ENCODE peak calls at places on chromosome 6, in four cellular contexts. H is AG10803, C is stomach, G is BJ. O is an unnamed sample.

GRCh38 chr6:107161521-107161920 is 46.2 kb upstream of the BEND3 start:
- DNase-seq in H (no peak), C (no peak), G (no peak), O (no peak)

GRCh38 chr6:150169609-150170008 is 26.8 kb downstream of the PPP1R14C start:
- DNase-seq in C (no peak), G (peak), H (peak), O (no peak)

GRCh38 chr6:13702809-13703302 is 8.8 kb downstream of the RANBP9 start:
- DNase-seq in C (no peak), H (no peak), G (no peak), O (no peak)

GRCh38 chr6:72911463-72912153 is 289.7 kb downstream of the KCNQ5 start:
- DNase-seq in H (peak), G (no peak), C (no peak), O (no peak)

GRCh38 chr6:78947962-78948361 is 80.6 kb downstream of the IRAK1BP1 start:
- DNase-seq in H (peak), C (no peak), G (peak), O (no peak)

GRCh38 chr6:158631678-158632537 is 12.6 kb downstream of the DYNLT1 start:
- DNase-seq in H (peak), C (peak), G (no peak), O (no peak)

GRCh38 chr6:134060491-134061106 is 8.2 kb upstream of the SLC2A12 start:
- DNase-seq in G (no peak), H (peak), C (no peak), O (no peak)

GRCh38 chr6:11766056-11766455 is 12.5 kb downstream of the ADTRP start:
- DNase-seq in G (no peak), H (no peak), C (no peak), O (no peak)

GRCh38 chr6:3226422-3227362 is 761 bp downstream of the TUBB2B start:
- DNase-seq in C (no peak), G (no peak), H (no peak), O (no peak)

GRCh38 chr6:40611912-40612311 is 24.7 kb upstream of the LRFN2 start:
- DNase-seq in G (no peak), H (no peak), C (no peak), O (no peak)

GRCh38 chr6:108561742-108562502 is 1.2 kb downstream of the FOXO3 start:
- DNase-seq in C (no peak), G (no peak), H (no peak), O (peak)

GRCh38 chr6:3285049-3285639 is 26.4 kb downstream of the PSMG4 start:
- DNase-seq in C (no peak), G (no peak), H (no peak), O (no peak)

GRCh38 chr6:56148488-56149190 is 98.7 kb downstream of the COL21A1 start:
- DNase-seq in C (no peak), H (peak), G (no peak), O (no peak)

GRCh38 chr6:163691049-163691448 is 276.5 kb downstream of the QKI start:
- DNase-seq in C (no peak), H (no peak), G (no peak), O (no peak)

GRCh38 chr6:115613488-115613887 is 447.2 kb downstream of the FRK start:
- DNase-seq in H (peak), C (no peak), G (peak), O (no peak)

GRCh38 chr6:6365242-6365641 is 44.8 kb upstream of the F13A1 start:
- DNase-seq in G (no peak), C (no peak), H (no peak), O (no peak)

GRCh38 chr6:6366778-6367177 is 46.3 kb upstream of the F13A1 start:
- DNase-seq in G (no peak), H (no peak), C (no peak), O (no peak)

DNA sequence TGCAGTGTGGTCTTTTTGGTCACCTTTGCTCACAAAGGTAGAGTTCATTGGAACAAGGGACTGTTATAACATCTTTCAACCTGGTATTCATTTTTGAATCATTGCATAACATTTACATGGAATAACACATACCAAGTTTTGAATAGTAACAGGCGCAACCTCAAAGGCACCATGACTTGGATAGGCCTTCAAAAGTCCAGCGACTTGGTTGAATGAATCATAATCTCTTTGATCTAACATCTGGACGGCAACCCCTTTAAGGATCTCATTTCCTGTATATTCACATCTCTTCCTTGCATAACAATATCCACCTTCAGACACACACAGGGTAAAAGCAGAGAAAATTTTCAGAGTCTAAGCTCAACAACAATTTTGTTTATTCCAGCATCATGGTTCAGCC is 41.6 kb upstream of the F13A1 start:
- DNase-seq in G (no peak), H (peak), C (no peak), O (no peak)
- H3K4me3 ChIP-seq in G (no peak), H (no peak), C (no peak), O (no peak)

DNA sequence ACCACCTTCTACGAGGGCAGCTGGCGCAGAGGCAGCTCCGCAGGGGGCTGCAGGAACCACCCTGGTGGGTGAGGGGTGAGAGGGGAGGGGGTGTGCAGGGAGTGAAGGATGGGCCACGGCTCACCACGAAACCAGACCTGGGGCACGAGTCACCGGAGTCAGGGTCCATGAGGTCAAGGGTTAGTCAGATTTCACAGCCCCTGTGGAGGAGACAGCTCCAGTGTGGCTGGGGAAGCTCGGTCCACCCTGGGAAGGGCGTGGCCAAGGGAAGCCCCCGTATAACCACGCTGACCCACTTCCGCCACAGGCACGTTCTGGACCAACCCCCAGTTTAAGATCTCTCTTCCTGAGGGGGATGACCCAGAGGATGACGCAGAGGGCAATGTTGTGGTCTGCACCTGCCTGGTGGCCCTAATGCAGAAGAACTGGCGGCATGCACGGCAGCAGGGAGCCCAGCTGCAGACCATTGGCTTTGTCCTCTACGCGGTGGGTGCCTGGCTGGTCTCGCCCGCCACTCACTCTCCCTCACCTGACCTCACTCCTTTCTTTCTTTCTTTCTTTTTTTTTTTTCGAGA is 18.4 kb downstream of the CAPN11 start:
- DNase-seq in H (no peak), C (no peak), G (no peak), O (no peak)
- H3K4me3 ChIP-seq in H (no peak), C (no peak), G (no peak), O (no peak)

DNA sequence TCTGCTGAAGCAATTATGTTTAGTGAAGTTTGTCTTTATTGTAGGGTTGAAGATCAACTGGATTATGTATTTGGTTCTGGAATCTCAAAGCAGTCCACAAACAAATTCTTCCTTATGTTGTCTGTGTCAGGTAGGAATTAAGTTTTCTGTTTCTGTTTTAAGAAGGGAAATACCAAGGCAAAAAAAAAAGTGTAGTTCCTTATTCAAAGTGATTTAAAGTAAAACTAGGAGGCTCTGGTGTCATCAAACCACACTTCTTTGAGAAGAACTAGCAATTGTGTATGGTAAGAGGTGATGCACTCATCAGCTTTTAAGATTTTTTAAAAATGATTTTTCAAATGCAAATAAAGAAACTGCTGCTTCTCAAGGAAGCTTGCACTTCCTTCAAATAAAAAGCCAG is 1.9 kb downstream of the FAM135A start:
- DNase-seq in H (no peak), C (no peak), G (no peak), O (no peak)
- H3K4me3 ChIP-seq in H (no peak), C (peak), G (no peak), O (no peak)

GRCh38 chr6:44338228-44339122 is 4.0 kb upstream of the SPATS1 start:
- DNase-seq in H (peak), G (no peak), C (peak), O (peak)

GRCh38 chr6:44341095-44341890 is 1.2 kb upstream of the SPATS1 start:
- DNase-seq in H (no peak), C (no peak), G (no peak), O (no peak)

GRCh38 chr6:44339301-44339700 is 3.1 kb upstream of the SPATS1 start:
- DNase-seq in C (peak), G (no peak), H (no peak), O (no peak)

GRCh38 chr6:44342052-44342451 is 398 bp upstream of the SPATS1 start:
- DNase-seq in C (no peak), G (no peak), H (peak), O (no peak)

GRCh38 chr6:44339763-44340625 is 2.5 kb upstream of the SPATS1 start:
- DNase-seq in H (peak), C (no peak), G (no peak), O (no peak)
- H3K4me3 ChIP-seq in H (no peak), C (no peak), G (no peak), O (no peak)

DNA sequence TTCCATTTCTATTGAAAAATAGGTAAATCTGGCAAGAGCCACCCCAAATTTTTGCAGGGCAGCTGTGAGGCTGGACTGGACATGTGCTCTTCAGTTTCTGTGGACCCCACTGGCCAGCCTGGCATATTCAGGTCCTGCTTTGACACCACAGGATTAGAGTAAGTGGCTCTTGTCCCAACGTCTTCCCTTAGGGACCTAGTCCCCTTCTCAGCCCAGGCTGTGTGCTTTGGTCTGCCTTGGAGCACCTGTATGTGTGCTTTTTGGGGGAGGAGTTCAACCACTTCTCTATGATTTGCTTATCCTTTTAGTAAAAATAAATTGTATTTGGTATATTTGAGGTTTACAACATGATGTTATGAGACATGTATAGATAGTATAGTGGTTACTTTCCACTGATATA is 168.0 kb upstream of the UST start:
- DNase-seq in G (no peak), C (no peak), H (no peak), O (no peak)
- H3K4me3 ChIP-seq in G (no peak), C (no peak), H (no peak), O (no peak)

GRCh38 chr6:39608652-39609345 is 116.4 kb downstream of the KIF6 start:
- DNase-seq in C (no peak), G (no peak), H (no peak), O (no peak)

GRCh38 chr6:39615622-39616021 is 109.6 kb downstream of the KIF6 start:
- DNase-seq in H (no peak), G (no peak), C (no peak), O (no peak)

GRCh38 chr6:39614393-39614792 is 110.8 kb downstream of the KIF6 start:
- DNase-seq in C (no peak), G (no peak), H (peak), O (no peak)

DNA sequence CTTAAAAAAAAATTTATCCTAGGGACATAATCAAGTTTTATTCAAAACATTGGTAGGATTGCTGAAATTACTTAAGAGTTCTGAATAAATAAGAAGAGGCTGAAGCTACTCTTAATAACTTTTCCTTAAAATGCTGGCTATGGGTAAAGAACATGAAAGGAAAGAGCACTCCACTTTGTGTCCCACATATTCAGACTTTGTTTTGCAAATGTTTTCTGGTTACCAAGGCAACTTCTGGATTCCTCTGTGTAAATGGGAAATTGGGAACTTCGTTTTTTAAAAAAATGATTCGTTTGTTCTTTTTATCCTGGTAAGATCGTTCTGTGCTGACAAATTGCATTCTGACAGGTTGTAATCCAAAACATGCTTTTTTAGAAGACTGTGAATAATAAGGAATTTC is 115.0 kb downstream of the KIF6 start:
- DNase-seq in G (peak), C (no peak), H (peak), O (no peak)
- H3K4me3 ChIP-seq in G (no peak), C (no peak), H (no peak), O (no peak)

DNA sequence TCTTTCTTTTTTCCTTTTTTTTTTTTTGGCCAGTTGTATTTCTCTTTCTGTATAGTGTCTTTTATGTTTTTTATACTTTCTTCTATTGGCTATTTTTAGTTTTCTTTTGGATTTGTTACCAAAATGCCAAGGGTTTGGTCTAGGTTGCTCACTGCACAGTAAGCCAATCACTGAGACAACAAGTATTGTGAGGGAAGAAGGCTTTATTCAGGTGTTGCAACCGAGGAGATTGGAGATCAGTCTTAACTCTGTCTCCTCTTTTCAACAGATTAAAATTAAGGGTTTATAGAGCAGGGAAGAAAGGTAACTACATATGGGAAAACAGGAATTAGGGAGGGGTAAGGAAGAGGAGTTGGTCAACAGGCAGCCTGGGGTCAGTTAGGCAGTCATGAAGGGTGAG is 10.1 kb upstream of the TRIM26 start:
- DNase-seq in H (no peak), C (no peak), G (no peak), O (no peak)
- H3K4me3 ChIP-seq in H (no peak), C (no peak), G (no peak), O (no peak)

DNA sequence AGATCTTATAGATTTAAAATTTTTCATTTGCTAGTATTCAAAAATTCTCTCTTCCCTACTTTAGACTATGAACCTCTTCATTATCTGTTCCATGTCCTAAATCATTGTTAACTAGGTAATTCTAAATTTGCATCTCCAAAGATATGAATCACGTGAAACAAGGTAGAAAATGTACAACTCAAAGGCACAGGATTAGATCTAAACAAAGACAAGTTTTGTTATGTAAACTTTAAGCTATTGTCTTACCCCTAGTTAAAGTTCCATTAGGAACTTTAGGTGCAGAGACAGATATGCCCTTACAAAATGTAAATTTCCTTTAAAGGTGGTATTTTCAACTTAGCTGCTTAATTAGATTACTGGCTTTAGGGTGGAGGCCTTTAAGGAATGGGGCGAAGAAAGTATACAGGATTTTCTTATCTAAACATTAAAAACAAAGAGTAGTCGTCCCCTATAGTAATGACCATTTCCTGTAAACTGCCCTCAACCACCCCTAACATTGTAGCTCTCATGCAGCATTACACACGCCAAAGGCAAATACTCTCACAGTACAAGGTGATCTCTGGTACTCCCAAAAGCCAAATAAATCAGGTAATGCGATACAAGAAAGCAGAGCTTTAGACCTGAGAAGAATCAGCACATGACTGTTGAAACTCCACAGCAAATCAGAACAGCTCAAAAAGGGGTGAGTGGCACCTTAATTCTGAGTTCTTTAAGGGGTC is 57.4 kb upstream of the MRAP2 start:
- DNase-seq in H (no peak), C (no peak), G (no peak), O (no peak)
- H3K4me3 ChIP-seq in H (no peak), C (no peak), G (no peak), O (no peak)

DNA sequence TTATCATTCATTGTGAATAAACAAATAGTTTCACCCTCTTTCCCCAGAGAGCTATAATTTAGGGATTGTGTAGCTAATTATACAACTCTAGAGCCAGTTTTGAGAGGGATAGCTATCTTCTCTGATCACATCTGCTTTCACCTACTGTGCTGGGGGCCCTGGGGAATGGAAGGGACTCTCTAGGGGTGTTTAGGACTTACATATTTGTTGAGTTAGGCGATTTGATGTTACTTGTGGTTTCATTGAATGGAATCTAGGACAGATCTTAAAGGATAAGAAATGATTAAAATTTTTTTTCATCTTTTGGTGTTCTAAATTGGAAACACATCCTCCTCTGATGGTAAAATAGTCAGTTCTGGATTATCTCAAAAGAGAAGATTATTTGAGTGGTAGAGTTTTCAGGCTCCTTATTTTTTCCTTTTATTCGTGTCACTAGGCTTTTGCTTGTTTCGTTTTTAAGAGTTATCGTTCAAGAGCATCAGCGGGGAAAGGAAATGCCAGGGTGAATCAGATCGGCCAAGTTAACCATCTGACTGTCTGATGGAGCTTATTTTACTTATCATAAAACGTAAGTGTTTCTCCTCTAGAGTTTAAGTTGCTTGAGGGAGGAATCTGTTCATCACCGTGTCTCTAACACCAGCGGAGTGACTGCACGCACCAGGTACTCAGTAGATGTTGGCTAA is 236.7 kb downstream of the FARS2 start:
- DNase-seq in G (peak), C (no peak), H (peak), O (no peak)
- H3K4me3 ChIP-seq in G (peak), C (no peak), H (peak), O (no peak)

GRCh38 chr6:110412258-110412839 is 3.0 kb downstream of the DDO start:
- DNase-seq in G (no peak), C (no peak), H (no peak), O (no peak)

GRCh38 chr6:110409794-110410193 is 5.6 kb downstream of the DDO start:
- DNase-seq in C (no peak), H (no peak), G (no peak), O (no peak)

GRCh38 chr6:110408891-110409290 is 6.5 kb downstream of the DDO start:
- DNase-seq in G (no peak), H (no peak), C (no peak), O (no peak)

GRCh38 chr6:110414669-110415296 is 592 bp downstream of the DDO start:
- DNase-seq in C (no peak), H (no peak), G (no peak), O (no peak)

GRCh38 chr6:110410534-110410933 is 4.8 kb downstream of the DDO start:
- DNase-seq in H (no peak), G (no peak), C (no peak), O (no peak)
- H3K4me3 ChIP-seq in H (no peak), G (no peak), C (no peak), O (no peak)

O was measured in lung.